ENCODE peak calls at places on chromosomes 4 and X, in eight cellular contexts. K is CD8-positive, alpha-beta T cell; E is suprapubic skin; V is AG10803; L is left ventricle myocardium inferior; J is heart right ventricle; X is ovary; N is lung. G is an unnamed sample.

GRCh38 chr4:71232846-71233245 is 106.0 kb upstream of the SLC4A4 start:
- DNase-seq in K (no peak), E (no peak), V (no peak), L (no peak), J (no peak), X (no peak), N (no peak), G (no peak)

GRCh38 chrX:27619975-27620374 is 29.8 kb downstream of the DCAF8L2 start:
- DNase-seq in K (no peak), E (no peak), V (no peak), L (no peak), J (no peak), X (no peak), N (no peak), G (no peak)

GRCh38 chrX:10676239-10676971 is 56.0 kb upstream of the MID1 start:
- DNase-seq in K (no peak), E (no peak), V (no peak), L (no peak), J (no peak), X (no peak), N (no peak), G (no peak)

GRCh38 chr4:2961411-2962098 is 1.7 kb downstream of the NOP14 start:
- DNase-seq in K (no peak), E (no peak), V (no peak), L (no peak), J (no peak), X (no peak), N (no peak), G (no peak)

GRCh38 chr4:107258359-107258758 is 222.2 kb upstream of the DKK2 start:
- DNase-seq in K (no peak), E (no peak), V (peak), L (no peak), J (no peak), X (no peak), N (no peak), G (peak)

GRCh38 chr4:39096847-39097246 is 34.8 kb downstream of the KLHL5 start:
- DNase-seq in K (no peak), E (no peak), V (no peak), L (no peak), J (no peak), X (no peak), N (no peak), G (no peak)

GRCh38 chr4:20544645-20545044 is 155.6 kb upstream of the PACRGL start:
- DNase-seq in K (no peak), E (no peak), V (peak), L (no peak), J (no peak), X (no peak), N (no peak), G (peak)

GRCh38 chr4:88858752-88859151 is 161.1 kb upstream of the NAP1L5 start:
- DNase-seq in K (no peak), E (no peak), V (no peak), L (no peak), J (no peak), X (no peak), N (no peak), G (no peak)

GRCh38 chr4:78379991-78380739 is 171.4 kb upstream of the ANXA3 start:
- DNase-seq in K (no peak), E (no peak), V (peak), L (no peak), J (no peak), X (no peak), N (no peak), G (peak)

GRCh38 chrX:123169247-123169901 is 14.7 kb upstream of the GRIA3 start:
- DNase-seq in K (no peak), E (no peak), V (no peak), L (no peak), J (no peak), X (no peak), N (no peak), G (no peak)

GRCh38 chr4:32789026-32789608 is 2068.9 kb downstream of the PCDH7 start:
- DNase-seq in K (no peak), E (no peak), V (no peak), L (no peak), J (no peak), X (no peak), N (no peak), G (peak)

GRCh38 chr4:76194325-76194724 is 19.3 kb downstream of the SCARB2 start:
- DNase-seq in K (no peak), E (no peak), V (peak), L (no peak), J (no peak), X (no peak), N (no peak), G (peak)

GRCh38 chrX:21798677-21799219 is 40.7 kb upstream of the MBTPS2 start:
- DNase-seq in K (no peak), E (no peak), V (no peak), L (no peak), J (no peak), X (no peak), N (no peak), G (peak)

GRCh38 chr4:152221816-152222516 is 313.9 kb downstream of the FBXW7 start:
- DNase-seq in K (no peak), E (no peak), V (no peak), L (no peak), J (no peak), X (no peak), N (no peak), G (no peak)

GRCh38 chr4:187469627-187470026 is 525.9 kb upstream of the ZFP42 start:
- DNase-seq in K (no peak), E (no peak), V (peak), L (no peak), J (no peak), X (no peak), N (no peak), G (no peak)

GRCh38 chrX:75067931-75068330 is 88.2 kb downstream of the ABCB7 start:
- DNase-seq in K (no peak), E (no peak), V (peak), L (no peak), J (no peak), X (no peak), N (no peak), G (peak)

GRCh38 chr4:128565565-128566186 is 243.8 kb upstream of the JADE1 start:
- DNase-seq in K (no peak), E (no peak), V (peak), L (peak), J (peak), X (peak), N (peak), G (peak)

GRCh38 chrX:123713434-123713833 is 19.4 kb downstream of the THOC2 start:
- DNase-seq in K (no peak), E (no peak), V (no peak), L (no peak), J (no peak), X (no peak), N (no peak), G (no peak)

GRCh38 chr4:127997534-127998388 is 32.6 kb downstream of the ABHD18 start:
- DNase-seq in K (no peak), E (no peak), V (peak), L (no peak), J (no peak), X (no peak), N (no peak), G (no peak)

GRCh38 chr4:150126880-150127236 is 48.6 kb downstream of the DCLK2 start:
- DNase-seq in K (no peak), E (no peak), V (peak), L (no peak), J (no peak), X (no peak), N (no peak), G (peak)

GRCh38 chr4:6198768-6199343 is 1.5 kb downstream of the JAKMIP1 start:
- DNase-seq in K (no peak), E (no peak), V (no peak), L (no peak), J (no peak), X (no peak), N (no peak), G (peak)

GRCh38 chrX:75278991-75279390 is 5.1 kb downstream of the UPRT start:
- DNase-seq in K (no peak), E (no peak), V (no peak), L (no peak), J (no peak), X (no peak), N (no peak), G (no peak)

GRCh38 chr4:145881991-145882390 is 56.6 kb downstream of the ZNF827 start:
- DNase-seq in K (no peak), E (peak), V (no peak), L (no peak), J (no peak), X (no peak), N (peak), G (no peak)

GRCh38 chr4:155780773-155781172 is 22.0 kb downstream of the GUCY1B1 start:
- DNase-seq in K (no peak), E (no peak), V (no peak), L (no peak), J (no peak), X (no peak), N (no peak), G (peak)

GRCh38 chr4:188109157-188109755 is at the start of gene TRIML2:
- DNase-seq in K (no peak), E (no peak), V (no peak), L (no peak), J (no peak), X (no peak), N (no peak), G (no peak)

GRCh38 chrX:149638860-149639259 is 7.3 kb upstream of the TMEM185A start:
- DNase-seq in K (no peak), E (no peak), V (peak), L (no peak), J (no peak), X (no peak), N (no peak), G (no peak)

GRCh38 chr4:90137545-90137944 is 10.4 kb downstream of the CCSER1 start:
- DNase-seq in K (no peak), E (no peak), V (no peak), L (no peak), J (no peak), X (no peak), N (no peak), G (no peak)

GRCh38 chr4:140856692-140857091 is 100.5 kb upstream of the TBC1D9 start:
- DNase-seq in K (no peak), E (no peak), V (peak), L (no peak), J (no peak), X (no peak), N (no peak), G (no peak)

GRCh38 chr4:155614111-155614762 is 52.4 kb upstream of the GUCY1A1 start:
- DNase-seq in K (no peak), E (no peak), V (no peak), L (no peak), J (no peak), X (no peak), N (no peak), G (no peak)

GRCh38 chrX:155113097-155113496 is 41.8 kb downstream of the BRCC3 start:
- DNase-seq in K (no peak), E (no peak), V (no peak), L (no peak), J (no peak), X (no peak), N (no peak), G (no peak)

GRCh38 chr4:144574509-144574908 is 71.4 kb upstream of the HHIP start:
- DNase-seq in K (no peak), E (no peak), V (no peak), L (no peak), J (no peak), X (no peak), N (no peak), G (no peak)

GRCh38 chr4:69617083-69617694 is 22.3 kb downstream of the UGT2A2 start:
- DNase-seq in K (no peak), E (no peak), V (peak), L (no peak), J (no peak), X (no peak), N (no peak), G (peak)

GRCh38 chrX:21748235-21748634 is 9.7 kb downstream of the SMPX start:
- DNase-seq in K (no peak), E (no peak), V (no peak), L (no peak), J (no peak), X (no peak), N (no peak), G (no peak)

GRCh38 chr4:150096625-150097024 is 18.4 kb downstream of the DCLK2 start:
- DNase-seq in K (no peak), E (no peak), V (no peak), L (no peak), J (no peak), X (no peak), N (no peak), G (no peak)

GRCh38 chr4:15592799-15593198 is 62.4 kb downstream of the FBXL5 start:
- DNase-seq in K (no peak), E (no peak), V (no peak), L (no peak), J (no peak), X (no peak), N (no peak), G (peak)

GRCh38 chr4:189117426-189117825 is 823.2 kb upstream of the FRG1 start:
- DNase-seq in K (no peak), E (no peak), V (no peak), L (no peak), J (no peak), X (no peak), N (no peak), G (no peak)

GRCh38 chrX:138710866-138711331 is 618 bp downstream of the FGF13 start:
- DNase-seq in K (no peak), E (no peak), V (no peak), L (peak), J (peak), X (peak), N (no peak), G (no peak)

DNA sequence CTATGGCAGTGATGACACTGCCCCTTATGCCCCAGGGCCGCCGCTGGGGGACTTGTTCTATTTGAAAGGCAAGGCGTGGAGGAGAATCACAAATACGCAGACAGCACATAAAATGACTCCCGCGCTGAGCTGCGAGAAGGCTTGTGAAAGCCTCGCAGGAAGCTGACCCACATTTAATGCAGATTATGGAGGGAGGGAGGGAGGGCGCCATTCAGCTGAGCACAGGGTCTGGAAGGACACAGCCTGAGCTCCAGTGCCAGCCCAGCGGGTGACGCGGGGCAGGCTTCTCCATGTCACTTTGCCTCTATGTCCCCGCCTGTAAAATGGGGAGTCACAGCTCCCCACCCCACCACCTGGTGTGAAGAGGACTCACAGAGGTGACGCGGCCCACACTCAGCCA is 14.3 kb downstream of the ABLIM2 start:
- DNase-seq in K (no peak), E (no peak), V (no peak), L (peak), J (no peak), X (no peak), N (no peak), G (no peak)
- H3K4me3 ChIP-seq in K (no peak), E (no peak), V (no peak), L (peak), J (no peak), X (no peak), N (no peak), G (no peak)

DNA sequence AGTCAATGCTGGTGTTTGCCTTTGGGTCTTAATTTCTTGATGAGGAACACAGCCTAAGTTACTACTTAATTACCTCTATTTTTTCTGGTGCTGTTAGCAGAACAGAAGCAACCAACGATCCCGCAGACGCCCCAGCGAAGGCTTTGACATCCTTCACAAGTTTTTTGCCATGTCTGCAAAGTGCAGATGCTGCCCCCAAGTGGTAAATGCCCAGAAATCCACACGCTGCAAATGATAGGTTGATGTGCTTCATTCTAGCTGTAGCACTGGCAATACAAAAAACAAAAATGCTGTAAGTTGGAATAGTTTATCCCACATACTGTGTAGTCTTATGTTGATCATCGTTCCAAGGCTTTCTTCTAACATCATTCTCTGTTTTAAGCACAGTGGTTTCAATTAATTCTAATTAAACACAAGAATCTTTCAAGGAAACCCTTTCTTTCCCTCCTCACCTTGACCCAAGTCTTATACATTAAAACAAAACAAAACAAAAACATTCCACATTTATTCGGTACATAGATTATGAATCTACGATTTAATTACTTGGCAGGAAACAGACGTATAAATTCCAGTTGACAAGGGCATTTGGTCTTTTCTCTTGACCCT is 1.2 kb downstream of the PNPLA4 start:
- DNase-seq in K (peak), E (no peak), V (peak), L (peak), J (peak), X (peak), N (peak), G (peak)
- TF ChIP-seq CTCF in K (peak), E (peak), V (peak), L (peak), J (peak), X (peak), N (peak), G (peak)

GRCh38 chr4:138681000-138681604 is 334.5 kb upstream of the NOCT start:
- DNase-seq in K (peak), E (peak), V (peak), L (peak), J (peak), X (peak), N (peak), G (peak)
- H3K4me3 ChIP-seq in K (no peak), E (no peak), V (no peak), L (no peak), J (no peak), X (no peak), N (no peak), G (no peak)

GRCh38 chrX:5236096-5236495 is 992.6 kb downstream of the NLGN4X start:
- DNase-seq in K (no peak), E (no peak), V (no peak), L (no peak), J (no peak), X (no peak), N (no peak), G (no peak)
- TF ChIP-seq CTCF in K (no peak), E (no peak), V (no peak), L (no peak), J (no peak), X (no peak), N (no peak), G (no peak)

G was measured in foreskin fibroblast.